ENCODE peak calls at places on chromosomes 3 and 15, in eight cellular contexts. H, I, N, G, O, D, L and T are unnamed samples.

GRCh38 chr3:87575538-87575937 is 299.2 kb upstream of the POU1F1 start:
- DNase-seq in H (no peak), I (no peak), N (no peak), G (no peak), O (no peak), D (no peak), L (no peak), T (no peak)

GRCh38 chr15:81235781-81236507 is 39.3 kb downstream of the IL16 start:
- DNase-seq in H (no peak), I (no peak), N (no peak), G (peak), O (no peak), D (peak), L (no peak), T (no peak)

GRCh38 chr3:197151562-197151961 is 121.9 kb upstream of the MELTF start:
- DNase-seq in H (no peak), I (no peak), N (no peak), G (peak), O (no peak), D (no peak), L (no peak), T (no peak)

GRCh38 chr3:111338059-111338698 is 203.8 kb upstream of the CD96 start:
- DNase-seq in H (no peak), I (no peak), N (peak), G (peak), O (peak), D (no peak), L (no peak), T (peak)

GRCh38 chr3:16427309-16427965 is 86.1 kb downstream of the RFTN1 start:
- DNase-seq in H (no peak), I (no peak), N (no peak), G (peak), O (no peak), D (peak), L (no peak), T (peak)

GRCh38 chr3:97823503-97824004 is 1.7 kb downstream of the CRYBG3 start:
- DNase-seq in H (no peak), I (no peak), N (no peak), G (peak), O (no peak), D (no peak), L (no peak), T (peak)

GRCh38 chr3:196525141-196525540 is 10.0 kb upstream of the SMCO1 start:
- DNase-seq in H (no peak), I (no peak), N (no peak), G (no peak), O (no peak), D (no peak), L (no peak), T (no peak)

GRCh38 chr15:48336940-48337339 is 5.7 kb downstream of the DUT start:
- DNase-seq in H (no peak), I (no peak), N (no peak), G (no peak), O (peak), D (no peak), L (no peak), T (no peak)

GRCh38 chr15:97623091-97623661 is 337.3 kb upstream of the ARRDC4 start:
- DNase-seq in H (no peak), I (no peak), N (no peak), G (no peak), O (no peak), D (no peak), L (no peak), T (no peak)

GRCh38 chr3:115943579-115943978 is 320.3 kb downstream of the GAP43 start:
- DNase-seq in H (no peak), I (no peak), N (no peak), G (no peak), O (no peak), D (no peak), L (no peak), T (no peak)

GRCh38 chr15:68275165-68275746 is 2.3 kb upstream of the FEM1B start:
- DNase-seq in H (no peak), I (no peak), N (no peak), G (no peak), O (no peak), D (no peak), L (no peak), T (no peak)

GRCh38 chr3:195914648-195915473 is 6.5 kb upstream of the TNK2 start:
- DNase-seq in H (peak), I (peak), N (peak), G (peak), O (peak), D (peak), L (peak), T (peak)

GRCh38 chr3:49339593-49339946 is 283 bp downstream of the USP4 start:
- DNase-seq in H (no peak), I (peak), N (peak), G (peak), O (peak), D (peak), L (no peak), T (peak)

GRCh38 chr3:150303776-150304175 is 104.3 kb upstream of the TSC22D2 start:
- DNase-seq in H (no peak), I (no peak), N (no peak), G (no peak), O (peak), D (no peak), L (no peak), T (no peak)

GRCh38 chr3:132210476-132211346 is 106.5 kb upstream of the ACP3 start:
- DNase-seq in H (no peak), I (no peak), N (no peak), G (no peak), O (peak), D (no peak), L (no peak), T (no peak)

GRCh38 chr3:82409842-82410241 is 648.4 kb upstream of the GBE1 start:
- DNase-seq in H (no peak), I (no peak), N (no peak), G (no peak), O (no peak), D (no peak), L (no peak), T (no peak)

GRCh38 chr15:74233373-74233772 is 2.8 kb upstream of the CCDC33 start:
- DNase-seq in H (no peak), I (no peak), N (no peak), G (no peak), O (no peak), D (no peak), L (no peak), T (no peak)

GRCh38 chr3:129278970-129279906 is 568 bp downstream of the HMCES start:
- DNase-seq in H (peak), I (peak), N (peak), G (peak), O (peak), D (peak), L (peak), T (peak)

GRCh38 chr3:77420316-77420715 is 380.4 kb downstream of the ROBO2 start:
- DNase-seq in H (no peak), I (no peak), N (no peak), G (no peak), O (no peak), D (no peak), L (no peak), T (no peak)

GRCh38 chr3:195909294-195909644 is 918 bp upstream of the TNK2 start:
- DNase-seq in H (no peak), I (no peak), N (no peak), G (no peak), O (no peak), D (no peak), L (no peak), T (no peak)

GRCh38 chr3:11718582-11719405 is 75.1 kb upstream of the VGLL4 start:
- DNase-seq in H (no peak), I (peak), N (peak), G (peak), O (peak), D (peak), L (peak), T (peak)

GRCh38 chr3:59056706-59057105 is 6.9 kb upstream of the CFAP20DC start:
- DNase-seq in H (no peak), I (no peak), N (no peak), G (peak), O (no peak), D (no peak), L (no peak), T (no peak)

GRCh38 chr3:170741756-170742530 is 128.1 kb downstream of the RPL22L1 start:
- DNase-seq in H (no peak), I (no peak), N (no peak), G (no peak), O (no peak), D (no peak), L (no peak), T (no peak)

GRCh38 chr3:50662408-50662807 is 12.3 kb upstream of the DOCK3 start:
- DNase-seq in H (no peak), I (no peak), N (no peak), G (no peak), O (no peak), D (no peak), L (no peak), T (no peak)

GRCh38 chr3:170414202-170414663 is 4.4 kb upstream of the CLDN11 start:
- DNase-seq in H (no peak), I (no peak), N (peak), G (peak), O (peak), D (no peak), L (no peak), T (peak)